ENCODE peak calls at places on chromosomes 7 and 10, in nine cellular contexts. K is right atrium auricular region; J is sigmoid colon; P is Caco-2; H is testis; U is esophagus squamous epithelium; S is CD4-positive, alpha-beta T cell; I is HCT116; W is choroid plexus epithelial cell. B is an unnamed sample.

GRCh38 chr7:105097619-105098018 is 83.6 kb downstream of the KMT2E start:
- DNase-seq in K (no peak), J (no peak), P (no peak), H (no peak), U (no peak), S (no peak), I (no peak), W (peak; percentile 94), B (peak; percentile 58)

GRCh38 chr10:124651402-124651887 is 92.7 kb downstream of the FAM53B start:
- DNase-seq in K (no peak), J (no peak), P (no peak), H (no peak), U (no peak), S (no peak), I (no peak), W (no peak), B (no peak)

GRCh38 chr7:108630002-108630401 is 60.3 kb downstream of the DNAJB9 start:
- DNase-seq in K (no peak), J (no peak), P (no peak), H (peak; percentile 18), U (no peak), S (no peak), I (no peak), W (peak; percentile 56), B (no peak)

GRCh38 chr7:108197371-108198091 is 67.4 kb upstream of the LAMB4 start:
- DNase-seq in K (no peak), J (no peak), P (no peak), H (no peak), U (no peak), S (no peak), I (no peak), W (no peak), B (no peak)

GRCh38 chr7:65302883-65303282 is 70.8 kb upstream of the ZNF92 start:
- DNase-seq in K (no peak), J (no peak), P (no peak), H (no peak), U (no peak), S (no peak), I (no peak), W (no peak), B (no peak)

GRCh38 chr7:107591410-107591809 is 11.4 kb downstream of the BCAP29 start:
- DNase-seq in K (no peak), J (no peak), P (no peak), H (no peak), U (no peak), S (no peak), I (no peak), W (no peak), B (no peak)

GRCh38 chr10:48682265-48682664 is 2.4 kb upstream of the WDFY4 start:
- DNase-seq in K (peak; percentile 23), J (no peak), P (no peak), H (no peak), U (no peak), S (no peak), I (no peak), W (no peak), B (no peak)

GRCh38 chr7:121504478-121504877 is 108.4 kb upstream of the FAM3C start:
- DNase-seq in K (peak; percentile 59), J (no peak), P (no peak), H (no peak), U (no peak), S (no peak), I (no peak), W (peak; percentile 66), B (peak; percentile 77)

GRCh38 chr10:13743963-13744362 is 157.2 kb downstream of the PRPF18 start:
- DNase-seq in K (no peak), J (no peak), P (no peak), H (no peak), U (no peak), S (no peak), I (no peak), W (no peak), B (no peak)

GRCh38 chr10:9443758-9444157 is 1389.3 kb downstream of the GATA3 start:
- DNase-seq in K (no peak), J (no peak), P (no peak), H (no peak), U (no peak), S (no peak), I (no peak), W (no peak), B (no peak)

GRCh38 chr7:35816514-35816913 is 15.7 kb downstream of the SEPTIN7 start:
- DNase-seq in K (no peak), J (no peak), P (no peak), H (no peak), U (no peak), S (no peak), I (no peak), W (no peak), B (no peak)

GRCh38 chr10:71756441-71757191 is 16.7 kb downstream of the VSIR start:
- DNase-seq in K (no peak), J (no peak), P (no peak), H (no peak), U (no peak), S (no peak), I (no peak), W (no peak), B (no peak)

GRCh38 chr10:102152545-102152890 is 329 bp downstream of the NOLC1 start:
- DNase-seq in K (no peak), J (no peak), P (no peak), H (no peak), U (no peak), S (no peak), I (no peak), W (peak; percentile 39), B (no peak)

GRCh38 chr7:137915266-137915665 is 68.5 kb upstream of the DGKI start:
- DNase-seq in K (no peak), J (no peak), P (no peak), H (no peak), U (no peak), S (no peak), I (no peak), W (no peak), B (no peak)

GRCh38 chr10:520402-520787 is 169.1 kb downstream of the DIP2C start:
- DNase-seq in K (no peak), J (peak; percentile 77), P (peak; percentile 53), H (peak; percentile 39), U (no peak), S (no peak), I (no peak), W (peak; percentile 34), B (peak; percentile 68)

GRCh38 chr10:77253665-77254064 is 383.9 kb downstream of the KCNMA1 start:
- DNase-seq in K (no peak), J (no peak), P (no peak), H (no peak), U (no peak), S (no peak), I (no peak), W (no peak), B (no peak)

GRCh38 chr10:98097611-98098010 is 36.8 kb upstream of the R3HCC1L start:
- DNase-seq in K (no peak), J (no peak), P (no peak), H (no peak), U (no peak), S (no peak), I (no peak), W (no peak), B (no peak)

GRCh38 chr7:29771081-29771832 is 35.1 kb upstream of the WIPF3 start:
- DNase-seq in K (no peak), J (no peak), P (no peak), H (no peak), U (no peak), S (no peak), I (no peak), W (no peak), B (no peak)

GRCh38 chr10:37679465-37679864 is 177.9 kb downstream of the ZNF248 start:
- DNase-seq in K (no peak), J (no peak), P (peak; percentile 22), H (no peak), U (no peak), S (no peak), I (no peak), W (no peak), B (no peak)

GRCh38 chr10:63008491-63008890 is 124.6 kb upstream of the NRBF2 start:
- DNase-seq in K (no peak), J (no peak), P (no peak), H (no peak), U (no peak), S (no peak), I (no peak), W (peak; percentile 4), B (no peak)
- TF ChIP-seq CTCF in K (no peak), J (no peak), P (no peak), H (no peak), U (no peak), S (no peak), I (no peak), W (no peak), B (no peak)

GRCh38 chr7:23357190-23358093 is 58.3 kb downstream of the MALSU1 start:
- DNase-seq in K (no peak), J (no peak), P (no peak), H (no peak), U (no peak), S (no peak), I (peak; percentile 43), W (peak; percentile 77), B (peak; percentile 74)
- TF ChIP-seq CTCF in K (peak; percentile 46), J (no peak), P (peak; percentile 50), H (peak; percentile 10), U (peak; percentile 31), S (peak; percentile 33), I (no peak), W (peak; percentile 44), B (peak; percentile 52)

DNA sequence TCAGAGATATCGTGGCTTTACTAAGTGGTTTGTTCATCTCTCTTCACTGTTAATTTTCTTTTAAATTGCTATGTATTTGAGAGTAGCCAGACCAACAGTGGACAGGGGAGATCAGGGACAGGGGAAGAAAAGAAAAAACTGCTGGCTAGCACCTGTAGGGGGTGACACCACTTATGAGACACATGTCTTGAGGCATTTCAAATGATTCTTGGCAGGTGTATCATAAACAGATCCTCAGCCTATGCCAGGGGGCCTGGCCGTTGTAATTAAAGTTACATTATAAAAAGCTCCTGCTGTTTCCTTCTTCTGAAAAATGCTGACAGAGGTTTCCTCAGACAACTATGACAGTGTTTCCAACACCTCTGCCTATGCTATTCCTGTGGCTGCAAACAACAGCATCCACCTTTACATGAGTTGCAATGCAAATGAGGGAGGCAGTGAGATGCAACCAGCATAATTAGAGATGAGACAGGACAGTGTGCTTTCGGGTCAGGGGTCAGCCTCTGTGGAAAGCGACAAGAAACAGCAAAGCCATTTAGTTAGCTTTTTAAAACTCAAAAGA is 281.0 kb upstream of the PTER start:
- DNase-seq in K (no peak), J (no peak), P (no peak), H (no peak), U (no peak), S (no peak), I (no peak), W (no peak), B (no peak)
- TF ChIP-seq CTCF in K (no peak), J (no peak), P (no peak), H (no peak), U (no peak), S (no peak), I (peak; percentile 21), W (no peak), B (no peak)

DNA sequence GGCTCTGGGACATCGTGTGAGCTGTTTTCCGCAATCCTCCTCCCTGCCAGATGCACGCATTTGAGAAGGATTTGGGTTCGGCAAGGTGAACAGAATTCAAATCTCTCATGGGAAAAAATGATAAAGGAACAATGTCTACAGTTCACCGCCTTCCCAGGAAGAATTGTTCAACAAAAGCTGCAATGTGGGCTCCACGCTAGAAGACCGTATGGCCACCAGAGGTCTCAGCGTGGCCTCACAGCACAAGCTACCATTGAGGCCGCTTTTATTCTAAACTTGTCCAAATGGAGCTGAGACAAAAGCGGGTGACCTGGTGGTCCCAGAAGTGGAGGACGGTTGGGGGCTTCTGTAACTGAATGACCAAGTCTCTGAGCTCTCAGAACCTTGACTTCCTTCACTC is 733.1 kb downstream of the PARD3 start:
- DNase-seq in K (no peak), J (no peak), P (no peak), H (no peak), U (no peak), S (no peak), I (no peak), W (no peak), B (no peak)
- TF ChIP-seq CTCF in K (no peak), J (no peak), P (peak; percentile 24), H (no peak), U (no peak), S (no peak), I (peak; percentile 39), W (peak; percentile 23), B (no peak)